ENCODE peak calls at places on chromosome 15, in eight cellular contexts. One of them, this sample, is unnamed.

GRCh38 chr15:67120839-67121540 is 55.6 kb downstream of the SMAD3 start:
- DNase-seq in body of pancreas: peak
- DNase-seq in transverse colon: peak
- DNase-seq in upper lobe of left lung: peak
- DNase-seq in esophagus squamous epithelium: peak
- DNase-seq in adrenal gland: peak
- DNase-seq in testis: peak
- DNase-seq in Peyer's patch: peak
- DNase-seq in this sample: peak

GRCh38 chr15:82689147-82689546 is 20.5 kb downstream of the AP3B2 start:
- DNase-seq in Peyer's patch: no peak
- DNase-seq in testis: no peak
- DNase-seq in transverse colon: no peak
- DNase-seq in esophagus squamous epithelium: no peak
- DNase-seq in adrenal gland: no peak
- DNase-seq in body of pancreas: no peak
- DNase-seq in upper lobe of left lung: no peak
- DNase-seq in this sample: no peak

GRCh38 chr15:61049934-61050333 is 179.2 kb downstream of the RORA start:
- DNase-seq in adrenal gland: no peak
- DNase-seq in esophagus squamous epithelium: no peak
- DNase-seq in upper lobe of left lung: no peak
- DNase-seq in testis: no peak
- DNase-seq in transverse colon: no peak
- DNase-seq in Peyer's patch: no peak
- DNase-seq in body of pancreas: no peak
- DNase-seq in this sample: no peak

GRCh38 chr15:85744636-85745422 is 49.9 kb downstream of the KLHL25 start:
- DNase-seq in transverse colon: no peak
- DNase-seq in upper lobe of left lung: no peak
- DNase-seq in esophagus squamous epithelium: no peak
- DNase-seq in Peyer's patch: no peak
- DNase-seq in body of pancreas: no peak
- DNase-seq in testis: peak
- DNase-seq in adrenal gland: peak
- DNase-seq in this sample: no peak

GRCh38 chr15:67480741-67481140 is 40.2 kb upstream of the C15orf61 start:
- DNase-seq in upper lobe of left lung: no peak
- DNase-seq in Peyer's patch: no peak
- DNase-seq in esophagus squamous epithelium: no peak
- DNase-seq in transverse colon: no peak
- DNase-seq in body of pancreas: no peak
- DNase-seq in adrenal gland: no peak
- DNase-seq in testis: no peak
- DNase-seq in this sample: no peak

GRCh38 chr15:26630857-26631256 is 142.0 kb downstream of the GABRB3 start:
- DNase-seq in adrenal gland: no peak
- DNase-seq in upper lobe of left lung: no peak
- DNase-seq in testis: no peak
- DNase-seq in transverse colon: no peak
- DNase-seq in esophagus squamous epithelium: no peak
- DNase-seq in body of pancreas: no peak
- DNase-seq in Peyer's patch: no peak
- DNase-seq in this sample: no peak

GRCh38 chr15:101427606-101428487 is 61.7 kb downstream of the PCSK6 start:
- DNase-seq in adrenal gland: no peak
- DNase-seq in transverse colon: no peak
- DNase-seq in body of pancreas: no peak
- DNase-seq in testis: no peak
- DNase-seq in upper lobe of left lung: no peak
- DNase-seq in Peyer's patch: no peak
- DNase-seq in esophagus squamous epithelium: no peak
- DNase-seq in this sample: no peak

GRCh38 chr15:90049666-90050604 is 48.8 kb downstream of the ZNF710 start:
- DNase-seq in testis: peak
- DNase-seq in esophagus squamous epithelium: no peak
- DNase-seq in Peyer's patch: no peak
- DNase-seq in body of pancreas: no peak
- DNase-seq in transverse colon: no peak
- DNase-seq in adrenal gland: no peak
- DNase-seq in upper lobe of left lung: no peak
- DNase-seq in this sample: no peak

GRCh38 chr15:41932511-41932910 is 38.7 kb upstream of the SPTBN5 start:
- DNase-seq in testis: no peak
- DNase-seq in upper lobe of left lung: no peak
- DNase-seq in Peyer's patch: no peak
- DNase-seq in adrenal gland: no peak
- DNase-seq in transverse colon: no peak
- DNase-seq in esophagus squamous epithelium: no peak
- DNase-seq in body of pancreas: no peak
- DNase-seq in this sample: no peak

GRCh38 chr15:74402873-74403589 is 30.7 kb downstream of the SEMA7A start:
- DNase-seq in testis: no peak
- DNase-seq in esophagus squamous epithelium: no peak
- DNase-seq in transverse colon: peak
- DNase-seq in upper lobe of left lung: peak
- DNase-seq in adrenal gland: no peak
- DNase-seq in body of pancreas: no peak
- DNase-seq in Peyer's patch: peak
- DNase-seq in this sample: peak
- TF ChIP-seq POLR2A in testis: no peak
- TF ChIP-seq POLR2A in esophagus squamous epithelium: no peak
- TF ChIP-seq POLR2A in transverse colon: no peak
- TF ChIP-seq POLR2A in upper lobe of left lung: no peak
- TF ChIP-seq POLR2A in adrenal gland: no peak
- TF ChIP-seq POLR2A in body of pancreas: no peak
- TF ChIP-seq POLR2A in Peyer's patch: no peak
- TF ChIP-seq POLR2A in this sample: no peak

DNA sequence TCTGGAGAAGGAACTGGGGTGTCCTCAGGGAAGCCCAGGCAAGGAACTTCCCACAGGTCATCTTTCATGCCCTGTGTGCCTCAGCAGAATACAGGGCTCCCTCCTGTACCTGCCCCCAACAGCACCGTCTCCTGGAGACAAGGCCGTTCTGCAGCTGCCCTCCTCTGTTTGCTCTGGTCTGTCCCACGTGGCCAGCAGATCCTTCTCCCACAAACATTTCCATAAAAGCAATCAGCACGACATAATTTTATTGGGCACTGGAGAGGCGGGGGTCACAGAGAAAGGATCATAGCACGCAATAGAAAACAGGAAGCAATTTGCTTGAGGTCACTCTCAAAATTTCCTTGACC is 29.5 kb downstream of the STARD5 start:
- DNase-seq in upper lobe of left lung: no peak
- DNase-seq in adrenal gland: no peak
- DNase-seq in esophagus squamous epithelium: no peak
- DNase-seq in transverse colon: peak
- DNase-seq in Peyer's patch: no peak
- DNase-seq in testis: no peak
- DNase-seq in body of pancreas: no peak
- DNase-seq in this sample: peak
- TF ChIP-seq CTCF in upper lobe of left lung: no peak
- TF ChIP-seq CTCF in adrenal gland: no peak
- TF ChIP-seq CTCF in esophagus squamous epithelium: no peak
- TF ChIP-seq CTCF in transverse colon: peak
- TF ChIP-seq CTCF in Peyer's patch: no peak
- TF ChIP-seq CTCF in testis: no peak
- TF ChIP-seq CTCF in body of pancreas: no peak
- TF ChIP-seq CTCF in this sample: peak

GRCh38 chr15:97947465-97948262 is 12.8 kb upstream of the ARRDC4 start:
- DNase-seq in adrenal gland: no peak
- DNase-seq in transverse colon: peak
- DNase-seq in testis: no peak
- DNase-seq in Peyer's patch: no peak
- DNase-seq in upper lobe of left lung: no peak
- DNase-seq in esophagus squamous epithelium: no peak
- DNase-seq in body of pancreas: no peak
- DNase-seq in this sample: no peak
- H3K4me3 ChIP-seq in adrenal gland: no peak
- H3K4me3 ChIP-seq in transverse colon: no peak
- H3K4me3 ChIP-seq in testis: no peak
- H3K4me3 ChIP-seq in Peyer's patch: peak
- H3K4me3 ChIP-seq in upper lobe of left lung: no peak
- H3K4me3 ChIP-seq in esophagus squamous epithelium: no peak
- H3K4me3 ChIP-seq in body of pancreas: no peak
- H3K4me3 ChIP-seq in this sample: no peak

GRCh38 chr15:69827751-69828150 is 270.0 kb downstream of the TLE3 start:
- DNase-seq in Peyer's patch: no peak
- DNase-seq in upper lobe of left lung: no peak
- DNase-seq in esophagus squamous epithelium: no peak
- DNase-seq in adrenal gland: no peak
- DNase-seq in body of pancreas: no peak
- DNase-seq in testis: no peak
- DNase-seq in transverse colon: no peak
- DNase-seq in this sample: no peak

GRCh38 chr15:69826818-69827174 is 270.9 kb downstream of the TLE3 start:
- DNase-seq in adrenal gland: no peak
- DNase-seq in upper lobe of left lung: no peak
- DNase-seq in testis: no peak
- DNase-seq in esophagus squamous epithelium: no peak
- DNase-seq in body of pancreas: no peak
- DNase-seq in transverse colon: no peak
- DNase-seq in Peyer's patch: no peak
- DNase-seq in this sample: peak

GRCh38 chr15:69830425-69830824 is 267.3 kb downstream of the TLE3 start:
- DNase-seq in body of pancreas: no peak
- DNase-seq in upper lobe of left lung: no peak
- DNase-seq in Peyer's patch: no peak
- DNase-seq in adrenal gland: no peak
- DNase-seq in testis: no peak
- DNase-seq in transverse colon: no peak
- DNase-seq in esophagus squamous epithelium: no peak
- DNase-seq in this sample: no peak

GRCh38 chr15:69828181-69828828 is 269.4 kb downstream of the TLE3 start:
- DNase-seq in upper lobe of left lung: no peak
- DNase-seq in esophagus squamous epithelium: no peak
- DNase-seq in testis: no peak
- DNase-seq in transverse colon: no peak
- DNase-seq in Peyer's patch: no peak
- DNase-seq in adrenal gland: no peak
- DNase-seq in body of pancreas: no peak
- DNase-seq in this sample: no peak

GRCh38 chr15:69829974-69830373 is 267.7 kb downstream of the TLE3 start:
- DNase-seq in esophagus squamous epithelium: no peak
- DNase-seq in Peyer's patch: no peak
- DNase-seq in upper lobe of left lung: no peak
- DNase-seq in transverse colon: no peak
- DNase-seq in adrenal gland: no peak
- DNase-seq in body of pancreas: no peak
- DNase-seq in testis: no peak
- DNase-seq in this sample: no peak
- TF ChIP-seq POLR2A in esophagus squamous epithelium: no peak
- TF ChIP-seq POLR2A in Peyer's patch: no peak
- TF ChIP-seq POLR2A in upper lobe of left lung: no peak
- TF ChIP-seq POLR2A in transverse colon: no peak
- TF ChIP-seq POLR2A in adrenal gland: no peak
- TF ChIP-seq POLR2A in body of pancreas: no peak
- TF ChIP-seq POLR2A in testis: no peak
- TF ChIP-seq POLR2A in this sample: no peak

GRCh38 chr15:33724321-33725036 is 243.8 kb upstream of the CHRM5 start:
- DNase-seq in Peyer's patch: no peak
- DNase-seq in transverse colon: no peak
- DNase-seq in testis: no peak
- DNase-seq in body of pancreas: no peak
- DNase-seq in adrenal gland: no peak
- DNase-seq in upper lobe of left lung: no peak
- DNase-seq in esophagus squamous epithelium: no peak
- DNase-seq in this sample: no peak

GRCh38 chr15:33735143-33735542 is 233.2 kb upstream of the CHRM5 start:
- DNase-seq in Peyer's patch: no peak
- DNase-seq in body of pancreas: no peak
- DNase-seq in upper lobe of left lung: no peak
- DNase-seq in testis: no peak
- DNase-seq in transverse colon: no peak
- DNase-seq in adrenal gland: no peak
- DNase-seq in esophagus squamous epithelium: no peak
- DNase-seq in this sample: no peak

GRCh38 chr15:33730815-33731214 is 237.5 kb upstream of the CHRM5 start:
- DNase-seq in Peyer's patch: no peak
- DNase-seq in upper lobe of left lung: no peak
- DNase-seq in body of pancreas: no peak
- DNase-seq in esophagus squamous epithelium: no peak
- DNase-seq in adrenal gland: no peak
- DNase-seq in testis: no peak
- DNase-seq in transverse colon: no peak
- DNase-seq in this sample: no peak

DNA sequence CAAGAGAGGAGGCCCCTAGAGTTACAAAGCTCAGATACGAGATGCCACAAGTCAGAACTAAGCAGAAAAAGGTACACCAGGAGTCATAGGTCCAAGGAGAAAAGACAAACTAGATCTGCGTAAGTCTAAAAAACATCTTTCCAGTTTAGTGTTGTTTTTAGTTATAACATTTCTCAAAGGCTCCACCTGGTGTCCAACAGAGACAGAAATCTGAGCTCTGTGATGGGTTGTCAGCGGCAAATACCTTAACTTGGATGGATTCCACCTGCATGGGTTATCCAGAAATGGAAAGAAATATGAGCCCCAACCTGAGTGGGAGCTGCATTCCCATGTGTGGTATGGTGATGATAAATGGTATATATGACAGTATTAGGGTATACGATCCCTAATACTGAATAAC is 238.6 kb upstream of the CHRM5 start:
- DNase-seq in esophagus squamous epithelium: no peak
- DNase-seq in transverse colon: no peak
- DNase-seq in adrenal gland: no peak
- DNase-seq in body of pancreas: no peak
- DNase-seq in Peyer's patch: no peak
- DNase-seq in upper lobe of left lung: no peak
- DNase-seq in testis: no peak
- DNase-seq in this sample: no peak
- TF ChIP-seq CTCF in esophagus squamous epithelium: no peak
- TF ChIP-seq CTCF in transverse colon: no peak
- TF ChIP-seq CTCF in adrenal gland: no peak
- TF ChIP-seq CTCF in body of pancreas: no peak
- TF ChIP-seq CTCF in Peyer's patch: no peak
- TF ChIP-seq CTCF in upper lobe of left lung: no peak
- TF ChIP-seq CTCF in testis: no peak
- TF ChIP-seq CTCF in this sample: no peak

DNA sequence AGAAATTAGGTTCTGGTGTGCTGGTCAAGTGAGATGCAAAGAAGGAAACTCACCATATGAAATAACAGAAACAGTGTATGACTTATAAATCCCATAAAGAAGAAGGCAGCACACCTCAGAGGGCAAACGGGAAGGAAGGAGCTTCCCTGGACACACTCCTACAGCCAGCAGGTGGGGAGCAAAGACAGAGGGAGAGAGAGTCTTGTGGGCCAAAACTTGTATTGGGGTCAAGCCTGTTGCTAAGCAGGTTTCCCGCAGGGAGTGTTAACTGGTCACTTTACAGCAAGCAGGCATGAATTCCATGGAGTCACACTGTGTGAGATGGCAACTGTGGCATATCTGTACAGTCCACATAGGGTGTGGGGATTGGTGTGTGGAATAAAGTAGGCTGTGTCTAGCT is 222.9 kb upstream of the NDN start:
- DNase-seq in upper lobe of left lung: no peak
- DNase-seq in testis: no peak
- DNase-seq in esophagus squamous epithelium: no peak
- DNase-seq in adrenal gland: no peak
- DNase-seq in body of pancreas: no peak
- DNase-seq in Peyer's patch: no peak
- DNase-seq in transverse colon: no peak
- DNase-seq in this sample: no peak
- H3K4me3 ChIP-seq in upper lobe of left lung: no peak
- H3K4me3 ChIP-seq in testis: no peak
- H3K4me3 ChIP-seq in esophagus squamous epithelium: no peak
- H3K4me3 ChIP-seq in adrenal gland: no peak
- H3K4me3 ChIP-seq in body of pancreas: no peak
- H3K4me3 ChIP-seq in Peyer's patch: no peak
- H3K4me3 ChIP-seq in transverse colon: no peak
- H3K4me3 ChIP-seq in this sample: no peak

This sample was measured in NB4.